ENCODE peak calls at places on chromosomes 2 and 18, in nine cellular contexts. H is PC-3; W is fibroblast of lung; V is uterus; Q is retinal pigment epithelial cell; J is astrocyte; B is HepG2; P is CD4-positive, alpha-beta T cell; I is GM12878. S is an unnamed sample.

GRCh38 chr2:28545590-28546195 is 49.8 kb downstream of the PLB1 start:
- DNase-seq in H (no peak), W (no peak), V (no peak), Q (no peak), J (no peak), B (peak), P (no peak), I (no peak), S (no peak)

GRCh38 chr2:180630756-180631155 is 349.6 kb upstream of the UBE2E3 start:
- DNase-seq in H (no peak), W (peak), V (no peak), Q (no peak), J (peak), B (no peak), P (no peak), I (no peak), S (no peak)

GRCh38 chr2:116769515-116769914 is 1045.0 kb upstream of the DDX18 start:
- DNase-seq in H (no peak), W (no peak), V (no peak), Q (no peak), J (no peak), B (no peak), P (no peak), I (no peak), S (no peak)

GRCh38 chr2:2850891-2851290 is 519.8 kb upstream of the MYT1L start:
- DNase-seq in H (no peak), W (no peak), V (no peak), Q (no peak), J (no peak), B (no peak), P (no peak), I (no peak), S (no peak)

GRCh38 chr2:236663671-236664101 is 94.1 kb downstream of the ACKR3 start:
- DNase-seq in H (no peak), W (peak), V (no peak), Q (peak), J (peak), B (no peak), P (no peak), I (no peak), S (no peak)

GRCh38 chr2:231800493-231801091 is 14.3 kb downstream of the COPS7B start:
- DNase-seq in H (peak), W (peak), V (no peak), Q (no peak), J (no peak), B (peak), P (no peak), I (no peak), S (no peak)

GRCh38 chr2:159557437-159558034 is 58.8 kb downstream of the BAZ2B start:
- DNase-seq in H (peak), W (peak), V (no peak), Q (no peak), J (no peak), B (peak), P (no peak), I (peak), S (no peak)

GRCh38 chr2:125593036-125593435 is 1062.9 kb upstream of the GYPC start:
- DNase-seq in H (no peak), W (no peak), V (no peak), Q (no peak), J (no peak), B (no peak), P (no peak), I (no peak), S (no peak)

GRCh38 chr2:234178309-234179030 is 128.0 kb downstream of the SPP2 start:
- DNase-seq in H (peak), W (peak), V (no peak), Q (no peak), J (peak), B (no peak), P (no peak), I (no peak), S (no peak)

GRCh38 chr2:137925599-137925998 is 38.7 kb upstream of the HNMT start:
- DNase-seq in H (no peak), W (peak), V (no peak), Q (peak), J (peak), B (no peak), P (no peak), I (no peak), S (no peak)

GRCh38 chr2:30310955-30311354 is 79.6 kb downstream of the LBH start:
- DNase-seq in H (no peak), W (no peak), V (no peak), Q (no peak), J (no peak), B (no peak), P (no peak), I (no peak), S (no peak)

GRCh38 chr2:183359867-183360266 is 235.6 kb downstream of the NUP35 start:
- DNase-seq in H (peak), W (peak), V (no peak), Q (no peak), J (no peak), B (no peak), P (no peak), I (no peak), S (no peak)
- TF ChIP-seq CTCF in H (peak), W (peak), V (no peak), Q (peak), J (peak), B (no peak), P (no peak), I (no peak), S (no peak)

DNA sequence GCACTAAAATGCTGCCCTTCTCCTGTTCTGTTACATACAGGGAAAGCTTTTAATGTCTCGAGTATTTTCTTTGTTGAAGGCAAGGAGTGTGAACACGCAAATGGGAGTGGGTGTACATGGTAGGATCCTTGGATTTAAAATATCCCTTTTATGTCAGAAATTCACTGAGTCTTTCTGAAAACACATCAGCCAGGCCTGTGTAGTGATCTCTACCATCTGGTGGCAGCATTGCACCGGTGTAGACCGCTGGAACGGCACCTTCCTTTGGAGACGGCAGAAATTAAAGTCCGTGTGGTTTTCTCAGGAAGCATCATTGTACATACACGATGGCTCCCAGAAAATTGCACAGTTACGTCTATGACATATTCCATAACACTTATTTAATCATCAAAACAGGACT is 515.8 kb downstream of the GALR1 start:
- DNase-seq in H (peak), W (peak), V (no peak), Q (no peak), J (no peak), B (peak), P (no peak), I (no peak), S (no peak)
- TF ChIP-seq CTCF in H (peak), W (no peak), V (peak), Q (no peak), J (peak), B (peak), P (no peak), I (peak), S (no peak)

GRCh38 chr2:27184115-27184514 is 27.7 kb upstream of the ATRAID start:
- DNase-seq in H (no peak), W (no peak), V (peak), Q (no peak), J (no peak), B (peak), P (no peak), I (no peak), S (no peak)

GRCh38 chr2:27182346-27182745 is 29.5 kb upstream of the ATRAID start:
- DNase-seq in H (no peak), W (peak), V (no peak), Q (no peak), J (peak), B (no peak), P (no peak), I (no peak), S (no peak)

GRCh38 chr2:27189989-27190388 is 21.9 kb upstream of the ATRAID start:
- DNase-seq in H (no peak), W (no peak), V (no peak), Q (no peak), J (no peak), B (no peak), P (no peak), I (no peak), S (no peak)

GRCh38 chr2:27185331-27186026 is 26.4 kb upstream of the ATRAID start:
- DNase-seq in H (no peak), W (peak), V (peak), Q (no peak), J (peak), B (peak), P (no peak), I (no peak), S (no peak)

DNA sequence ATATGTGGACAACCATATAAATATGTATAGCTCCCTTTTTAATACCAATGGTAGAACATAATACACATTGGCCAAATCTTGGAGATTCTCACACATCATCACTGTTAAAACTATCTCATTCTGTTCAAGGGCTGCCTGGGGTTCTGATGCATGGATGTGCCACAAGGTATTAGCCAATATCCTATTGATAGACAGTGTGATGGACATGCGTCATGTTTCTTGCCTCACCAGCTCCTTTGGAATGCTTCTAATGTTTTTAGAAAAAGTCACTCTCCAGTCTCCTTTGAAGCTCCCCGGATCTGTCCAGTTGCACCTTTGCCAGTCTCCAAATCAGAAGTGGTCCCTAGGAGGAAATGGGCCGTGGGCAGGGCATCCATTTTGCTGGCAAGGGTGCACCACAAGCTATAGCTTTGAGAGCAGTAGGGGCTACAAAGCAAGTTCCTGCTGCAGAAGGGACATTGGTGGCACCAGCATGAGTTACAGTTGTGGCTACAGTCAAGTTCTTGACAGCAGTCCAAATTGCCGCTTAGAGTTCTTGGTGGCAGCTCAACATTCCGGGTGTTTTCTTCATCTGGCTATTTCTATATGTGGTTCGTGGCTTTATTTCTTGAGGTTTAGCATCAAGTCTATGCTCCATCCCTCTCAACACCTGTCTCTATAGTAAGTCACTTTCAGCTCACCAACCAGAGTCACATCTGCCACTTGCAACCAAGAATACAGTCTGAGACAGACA is 25.1 kb upstream of the ATRAID start:
- DNase-seq in H (no peak), W (no peak), V (no peak), Q (no peak), J (no peak), B (no peak), P (no peak), I (no peak), S (no peak)
- TF ChIP-seq CTCF in H (no peak), W (no peak), V (no peak), Q (no peak), J (no peak), B (no peak), P (no peak), I (no peak), S (no peak)

DNA sequence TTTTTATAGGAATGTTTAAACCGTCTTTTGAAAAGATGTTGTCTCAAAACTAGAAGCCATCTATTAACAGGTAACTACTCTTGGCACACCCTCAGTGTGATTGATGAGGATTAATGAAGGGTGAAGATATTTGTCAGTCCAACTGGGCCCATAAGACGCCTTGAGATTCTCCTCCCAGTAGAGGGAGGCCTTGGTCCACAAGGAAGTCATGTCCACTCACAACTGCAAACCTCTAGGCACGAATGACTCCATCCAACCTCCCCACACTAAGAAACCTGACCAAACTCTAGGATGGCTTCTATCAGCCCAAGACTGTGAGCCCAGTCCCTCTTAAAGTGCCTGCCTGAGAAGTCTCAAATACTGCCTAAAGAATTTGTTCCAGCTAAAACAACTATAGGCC is 19.2 kb upstream of the GRP start:
- DNase-seq in H (peak), W (no peak), V (no peak), Q (no peak), J (no peak), B (no peak), P (no peak), I (no peak), S (no peak)
- TF ChIP-seq CTCF in H (peak), W (peak), V (no peak), Q (peak), J (no peak), B (no peak), P (no peak), I (no peak), S (no peak)

DNA sequence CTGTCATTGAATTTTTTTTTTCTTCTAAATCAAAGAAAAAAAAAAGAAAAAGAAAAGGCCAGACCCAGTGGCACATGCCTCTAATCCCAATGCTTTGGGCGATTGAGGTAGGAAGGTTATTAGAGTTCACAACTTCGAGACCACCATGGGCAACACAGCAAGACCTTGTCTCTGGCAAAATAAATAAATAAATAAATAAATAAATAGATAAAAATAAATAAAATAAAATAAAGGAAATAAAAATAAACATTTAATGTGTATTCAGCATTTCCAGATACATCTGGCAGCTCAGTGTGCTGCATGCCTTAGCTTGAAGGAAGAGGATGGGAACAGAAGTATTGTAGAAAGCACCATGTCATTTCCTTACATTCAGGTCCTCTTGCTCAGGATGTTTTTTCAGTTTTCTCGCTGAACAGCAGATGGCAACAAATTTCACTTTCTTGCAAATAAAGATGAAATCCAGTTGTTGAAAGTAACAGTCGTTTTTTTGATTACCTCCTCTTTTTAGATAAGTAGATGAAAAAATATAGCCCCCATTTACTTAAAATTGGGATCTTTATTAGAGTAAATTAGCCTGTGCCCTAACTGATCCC is 25.7 kb upstream of the FAM178B start:
- DNase-seq in H (peak), W (peak), V (no peak), Q (peak), J (peak), B (peak), P (no peak), I (peak), S (no peak)
- TF ChIP-seq CTCF in H (peak), W (peak), V (peak), Q (peak), J (peak), B (peak), P (peak), I (peak), S (no peak)

GRCh38 chr2:219430633-219431615 is 3.7 kb upstream of the SPEG start:
- DNase-seq in H (peak), W (peak), V (peak), Q (no peak), J (peak), B (peak), P (no peak), I (no peak), S (no peak)
- TF ChIP-seq CTCF in H (peak), W (peak), V (peak), Q (peak), J (no peak), B (peak), P (peak), I (no peak), S (no peak)

DNA sequence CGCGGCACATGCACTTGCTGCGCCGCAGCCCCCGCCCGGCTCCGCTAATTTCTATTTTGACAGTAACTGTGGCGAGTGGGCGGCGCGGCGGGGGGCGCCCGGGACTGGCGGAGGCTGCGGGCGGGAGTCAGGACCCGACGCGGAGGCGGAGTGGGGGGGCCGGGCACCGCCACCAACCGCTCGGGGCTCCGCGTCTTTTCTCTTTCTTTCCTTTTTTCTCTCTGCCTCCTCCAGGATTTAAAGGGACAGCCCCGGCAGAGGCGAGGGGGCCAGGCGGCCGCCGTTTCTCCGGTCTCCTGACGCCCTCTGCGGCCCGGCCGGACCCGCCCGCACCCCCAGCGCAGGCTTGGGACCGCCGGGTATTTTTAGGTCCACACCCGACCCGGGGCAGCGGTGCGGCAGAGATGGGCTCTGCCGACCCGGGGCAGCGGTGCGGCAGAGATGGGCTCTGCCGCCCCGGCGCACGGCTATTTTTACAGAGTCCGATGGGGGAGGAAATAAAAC is 460 bp upstream of the ZBTB7C start:
- DNase-seq in H (no peak), W (peak), V (no peak), Q (no peak), J (no peak), B (no peak), P (no peak), I (no peak), S (no peak)
- TF ChIP-seq CTCF in H (no peak), W (no peak), V (no peak), Q (no peak), J (no peak), B (no peak), P (no peak), I (no peak), S (no peak)

S was measured in omental fat pad.